ENCODE peak calls at places on chromosomes 2 and 18, in four cellular contexts. Q is astrocyte of the spinal cord, M is frontal cortex, E is body of pancreas. Z is an unnamed sample.
A peak's percentile ranks its signal among the peaks of the same experiment; 100 is the strongest.

GRCh38 chr2:205188516-205189138 is 493.7 kb upstream of the NRP2 start:
- DNase-seq in Q (peak; percentile 69), E (peak; percentile 35), M (peak; percentile 16), Z (no peak)

GRCh38 chr2:112540906-112541305 is 1.4 kb upstream of the POLR1B start:
- DNase-seq in M (no peak), E (no peak), Q (no peak), Z (no peak)

GRCh38 chr2:121483021-121483420 is 47.7 kb upstream of the RNU4ATAC start:
- DNase-seq in M (no peak), E (no peak), Q (peak; percentile 62), Z (peak; percentile 66)

GRCh38 chr2:122391726-122392125 is 636.3 kb downstream of the TSN start:
- DNase-seq in Q (no peak), M (no peak), E (no peak), Z (no peak)

GRCh38 chr2:15472133-15472532 is 89.0 kb downstream of the NBAS start:
- DNase-seq in E (no peak), Q (no peak), M (no peak), Z (no peak)

GRCh38 chr2:121595012-121595891 is 54.0 kb downstream of the CLASP1 start:
- DNase-seq in M (no peak), Q (no peak), E (peak; percentile 52), Z (no peak)

GRCh38 chr2:42838133-42838532 is 45.8 kb upstream of the HAAO start:
- DNase-seq in E (no peak), M (no peak), Q (no peak), Z (no peak)

GRCh38 chr18:36592282-36592681 is 236.5 kb downstream of the TPGS2 start:
- DNase-seq in M (no peak), E (no peak), Q (no peak), Z (no peak)

GRCh38 chr2:71606244-71606643 is 152.9 kb downstream of the DYSF start:
- DNase-seq in E (no peak), Q (no peak), M (no peak), Z (no peak)

GRCh38 chr18:40121001-40121400 is 1834.0 kb upstream of the PIK3C3 start:
- DNase-seq in M (no peak), E (no peak), Q (no peak), Z (no peak)

GRCh38 chr2:219525533-219526232 is 11.4 kb downstream of the ASIC4 start:
- DNase-seq in Q (no peak), E (no peak), M (no peak), Z (no peak)

GRCh38 chr2:177712462-177712861 is 319.9 kb downstream of the AGPS start:
- DNase-seq in Q (no peak), E (no peak), M (no peak), Z (peak; percentile 1)

GRCh38 chr2:112010751-112011150 is 44.3 kb upstream of the TMEM87B start:
- DNase-seq in Q (no peak), E (no peak), M (no peak), Z (peak; percentile 8)

GRCh38 chr18:54209471-54210180 is 14.8 kb downstream of the MBD2 start:
- DNase-seq in Q (no peak), M (no peak), E (no peak), Z (peak; percentile 66)

GRCh38 chr18:59272971-59273935 is at the start of gene RAX:
- DNase-seq in E (peak; percentile 46), M (peak; percentile 25), Q (no peak), Z (peak; percentile 93)

GRCh38 chr2:20052229-20052871 is 922 bp upstream of the LAPTM4A start:
- DNase-seq in E (no peak), Q (no peak), M (no peak), Z (peak; percentile 41)

GRCh38 chr2:242017086-242017485 is 147.6 kb downstream of the RTP5 start:
- DNase-seq in M (no peak), Q (no peak), E (peak; percentile 2), Z (no peak)

GRCh38 chr2:239230318-239231052 is 170.3 kb downstream of the HDAC4 start:
- DNase-seq in E (no peak), M (no peak), Q (no peak), Z (no peak)

GRCh38 chr2:105746177-105747080 is 1.7 kb downstream of the NCK2 start:
- DNase-seq in Q (no peak), E (peak; percentile 91), M (no peak), Z (peak; percentile 71)

GRCh38 chr18:49023938-49024341 is 73.2 kb upstream of the SMAD7 start:
- DNase-seq in E (no peak), Q (no peak), M (no peak), Z (no peak)

GRCh38 chr2:62814132-62814531 is 108.6 kb downstream of the EHBP1 start:
- DNase-seq in Q (peak; percentile 66), E (no peak), M (no peak), Z (no peak)

GRCh38 chr18:23238152-23238531 is 102.9 kb downstream of the CABLES1 start:
- DNase-seq in M (no peak), Q (peak; percentile 85), E (no peak), Z (peak; percentile 94)

GRCh38 chr2:152420923-152421322 is 85.9 kb downstream of the FMNL2 start:
- DNase-seq in E (no peak), Q (no peak), M (no peak), Z (no peak)

GRCh38 chr18:22169011-22169888 is at the start of gene GATA6:
- DNase-seq in E (peak; percentile 98), Q (peak; percentile 93), M (peak; percentile 69), Z (peak; percentile 99)

GRCh38 chr2:159285929-159286708 is at the start of gene WDSUB1:
- DNase-seq in M (peak; percentile 26), Q (peak; percentile 56), E (peak; percentile 79), Z (peak; percentile 93)

GRCh38 chr2:241768850-241769249 is 7.8 kb upstream of the GAL3ST2 start:
- DNase-seq in E (no peak), Q (no peak), M (peak; percentile 5), Z (peak; percentile 72)

GRCh38 chr2:234970467-234970866 is 18.6 kb downstream of the SH3BP4 start:
- DNase-seq in M (no peak), E (no peak), Q (peak; percentile 84), Z (peak; percentile 88)

GRCh38 chr18:23951206-23951605 is 63.3 kb upstream of the TTC39C start:
- DNase-seq in Q (no peak), M (no peak), E (no peak), Z (no peak)

GRCh38 chr2:38557217-38557616 is 45.5 kb downstream of the HNRNPLL start:
- DNase-seq in Q (no peak), M (no peak), E (no peak), Z (peak; percentile 9)

GRCh38 chr18:6681331-6681875 is 48.1 kb upstream of the ARHGAP28 start:
- DNase-seq in M (no peak), Q (no peak), E (no peak), Z (no peak)

GRCh38 chr2:18976112-18976961 is 382.1 kb downstream of the OSR1 start:
- DNase-seq in Q (peak; percentile 91), E (no peak), M (no peak), Z (peak; percentile 73)

GRCh38 chr2:214934006-214934405 is 124.5 kb upstream of the BARD1 start:
- DNase-seq in E (no peak), M (no peak), Q (peak; percentile 59), Z (no peak)

Z was measured in osteoblast.